ENCODE peak calls at places on chromosomes 5 and 9, in six cellular contexts. D, X, F, P, N and M are unnamed samples.

GRCh38 chr5:56269216-56269927 is 36.2 kb upstream of the ANKRD55 start:
- DNase-seq in D (no peak), X (no peak), F (no peak), P (no peak), N (peak; percentile 46), M (no peak)

GRCh38 chr9:75891277-75892167 is 1.0 kb downstream of the PCSK5 start:
- DNase-seq in D (no peak), X (peak; percentile 34), F (peak; percentile 73), P (peak; percentile 19), N (peak; percentile 26), M (no peak)

GRCh38 chr5:180969406-180969805 is 19.2 kb upstream of the BTNL3 start:
- DNase-seq in D (no peak), X (no peak), F (no peak), P (no peak), N (no peak), M (no peak)

GRCh38 chr9:21993893-21994525 is at the start of gene CDKN2A:
- DNase-seq in D (peak; percentile 46), X (no peak), F (peak; percentile 63), P (peak; percentile 23), N (no peak), M (no peak)

GRCh38 chr5:44389410-44389879 is at the start of gene FGF10:
- DNase-seq in D (no peak), X (peak; percentile 7), F (no peak), P (peak; percentile 4), N (no peak), M (no peak)

GRCh38 chr5:74167206-74167929 is 473.2 kb downstream of the ENC1 start:
- DNase-seq in D (no peak), X (no peak), F (no peak), P (no peak), N (peak; percentile 6), M (no peak)

GRCh38 chr9:122821278-122821952 is 7.0 kb downstream of the PDCL start:
- DNase-seq in D (no peak), X (no peak), F (peak; percentile 44), P (no peak), N (no peak), M (no peak)

GRCh38 chr5:103090791-103091190 is 29.1 kb downstream of the GIN1 start:
- DNase-seq in D (no peak), X (no peak), F (no peak), P (no peak), N (no peak), M (no peak)

GRCh38 chr9:8356406-8356805 is 556.8 kb upstream of the DMAC1 start:
- DNase-seq in D (no peak), X (no peak), F (no peak), P (no peak), N (no peak), M (no peak)

GRCh38 chr5:90434116-90434714 is 24.7 kb upstream of the CETN3 start:
- DNase-seq in D (peak; percentile 33), X (peak; percentile 58), F (peak; percentile 45), P (no peak), N (no peak), M (no peak)

GRCh38 chr9:136021891-136022681 is 60.9 kb upstream of the UBAC1 start:
- DNase-seq in D (no peak), X (no peak), F (no peak), P (no peak), N (no peak), M (no peak)

GRCh38 chr9:91727316-91727861 is 222.6 kb downstream of the ROR2 start:
- DNase-seq in D (no peak), X (no peak), F (no peak), P (no peak), N (peak; percentile 80), M (no peak)

GRCh38 chr5:120678279-120678678 is 214.2 kb downstream of the PRR16 start:
- DNase-seq in D (no peak), X (no peak), F (no peak), P (no peak), N (no peak), M (no peak)

GRCh38 chr9:82673904-82674303 is 389.0 kb downstream of the RASEF start:
- DNase-seq in D (no peak), X (no peak), F (no peak), P (no peak), N (no peak), M (no peak)
- H3K4me3 ChIP-seq in D (no peak overlapping the region), X (no peak overlapping the region), F (no peak overlapping the region), P (no peak overlapping the region), N (no peak overlapping the region), M (no peak overlapping the region)

GRCh38 chr5:43008369-43009158 is 31.6 kb downstream of the ANXA2R start:
- DNase-seq in D (peak; percentile 75), X (peak; percentile 74), F (peak; percentile 95), P (peak; percentile 87), N (peak; percentile 84), M (peak; percentile 37)
- H3K27ac ChIP-seq in D (peak overlapping the region; percentile 92), X (peak overlapping the region; percentile 93), F (peak overlapping the region; percentile 98), P (peak overlapping the region; percentile 94), N (peak overlapping the region; percentile 95), M (peak overlapping the region; percentile 70)

GRCh38 chr9:23819403-23819802 is 6.6 kb downstream of the ELAVL2 start:
- DNase-seq in D (no peak), X (no peak), F (no peak), P (no peak), N (no peak), M (no peak)
- H3K4me3 ChIP-seq in D (no peak overlapping the region), X (no peak overlapping the region), F (no peak overlapping the region), P (no peak overlapping the region), N (no peak overlapping the region), M (no peak overlapping the region)

GRCh38 chr5:119387900-119388618 is 32.2 kb downstream of the TNFAIP8 start:
- DNase-seq in D (no peak), X (no peak), F (no peak), P (no peak), N (no peak), M (no peak)
- H3K27ac ChIP-seq in D (peak overlapping the region; percentile 63), X (no peak overlapping the region), F (no peak overlapping the region), P (no peak overlapping the region), N (no peak overlapping the region), M (peak overlapping the region; percentile 21)

DNA sequence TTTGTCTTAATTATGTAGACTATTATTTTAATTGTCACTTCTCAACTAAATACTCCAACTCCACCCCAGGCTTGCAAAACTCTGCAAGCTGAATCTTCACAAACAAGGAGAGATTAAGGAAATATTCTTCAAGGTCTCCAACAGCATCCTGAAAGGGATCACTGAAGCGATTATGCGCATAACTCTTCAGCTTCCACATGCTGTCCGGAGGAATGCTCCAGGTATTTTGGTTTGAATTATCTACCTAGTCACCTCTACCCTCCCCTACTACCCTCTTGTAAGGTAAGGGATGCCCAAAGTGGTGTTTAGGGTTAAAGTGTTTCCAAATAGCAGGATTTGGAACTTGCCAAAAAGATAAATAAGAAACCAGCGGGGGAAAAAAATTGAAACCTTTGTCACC is 11.7 kb downstream of the PTCH1 start:
- DNase-seq in D (no peak), X (no peak), F (no peak), P (no peak), N (no peak), M (no peak)
- H3K4me3 ChIP-seq in D (peak overlapping the region; percentile 78), X (peak overlapping the region; percentile 20), F (peak overlapping the region; percentile 12), P (peak overlapping the region; percentile 73), N (peak overlapping the region; percentile 84), M (peak overlapping the region; percentile 92)

GRCh38 chr5:61332891-61333350 is 863 bp downstream of the ZSWIM6 start:
- DNase-seq in D (peak; percentile 50), X (peak; percentile 47), F (peak; percentile 54), P (peak; percentile 59), N (peak; percentile 63), M (no peak)
- H3K27ac ChIP-seq in D (peak overlapping the region; percentile 93), X (peak overlapping the region; percentile 81), F (peak overlapping the region; percentile 83), P (peak overlapping the region; percentile 86), N (peak overlapping the region; percentile 86), M (peak overlapping the region; percentile 90)

DNA sequence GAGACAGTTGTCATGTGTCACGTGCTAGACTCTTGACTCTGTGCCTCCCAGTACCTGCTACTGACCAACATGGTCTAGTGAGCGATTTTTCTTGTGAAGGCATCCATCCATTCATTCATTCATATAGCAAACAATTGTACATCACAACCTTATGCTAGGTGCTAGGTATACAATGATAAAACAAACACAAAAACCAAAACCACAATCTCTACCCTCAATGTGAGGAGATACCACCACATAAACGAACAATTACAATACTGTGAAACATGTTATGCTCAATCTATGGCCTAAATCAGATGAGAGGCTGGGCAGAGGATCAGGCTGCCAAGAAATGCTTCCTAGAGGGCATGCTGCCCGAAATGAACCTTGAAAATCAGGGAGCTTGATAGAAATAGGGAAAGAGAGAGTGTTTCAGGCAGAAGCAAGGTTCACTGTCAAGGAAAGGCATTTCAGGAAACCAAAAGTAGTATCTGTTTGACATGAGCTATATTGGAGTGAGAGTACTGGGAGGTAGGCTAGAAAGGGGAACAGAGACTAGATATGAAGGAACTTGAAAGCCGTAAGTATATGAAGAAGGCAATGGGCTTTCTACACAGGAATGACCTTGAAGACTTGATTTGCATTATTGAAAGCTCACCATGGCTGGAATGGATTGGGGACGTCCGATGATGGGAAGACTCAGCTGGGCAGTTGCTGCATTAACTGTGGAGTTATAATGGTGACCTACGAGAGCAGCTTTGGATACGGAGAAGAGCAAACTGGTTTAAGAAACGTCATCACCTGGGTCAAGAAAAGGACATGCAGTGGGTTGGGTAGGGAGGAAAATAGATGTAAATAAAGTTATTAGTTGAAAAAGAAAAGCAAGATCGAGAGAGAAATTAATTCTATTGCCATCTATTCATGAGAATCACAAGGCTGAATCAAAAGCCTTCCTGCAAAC is 90.1 kb downstream of the THBS4 start:
- DNase-seq in D (no peak), X (no peak), F (no peak), P (no peak), N (no peak), M (no peak)
- H3K4me3 ChIP-seq in D (no peak overlapping the region), X (no peak overlapping the region), F (no peak overlapping the region), P (no peak overlapping the region), N (no peak overlapping the region), M (no peak overlapping the region)

DNA sequence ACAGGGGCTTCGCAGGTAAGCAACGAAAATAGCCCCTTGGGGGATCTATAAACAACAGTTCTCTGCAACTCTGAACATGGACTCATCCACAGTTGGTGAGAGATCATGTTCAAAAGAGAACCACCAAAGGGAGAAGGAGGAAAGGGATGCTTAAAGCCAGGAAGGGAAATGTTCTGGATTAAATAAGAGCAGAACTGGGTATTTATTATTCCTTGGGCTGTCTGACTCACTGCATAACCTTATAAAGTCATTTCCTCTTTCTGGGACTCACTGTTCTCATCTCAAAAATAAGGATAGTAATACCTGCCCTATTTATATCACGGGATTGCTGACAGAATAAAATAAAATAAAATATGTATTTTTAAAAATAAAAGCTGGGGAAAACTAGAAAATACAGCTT is 11.2 kb upstream of the MARCHF3 start:
- DNase-seq in D (no peak), X (no peak), F (no peak), P (no peak), N (no peak), M (no peak)
- H3K27ac ChIP-seq in D (peak overlapping the region; percentile 82), X (no peak overlapping the region), F (peak overlapping the region; percentile 91), P (peak overlapping the region; percentile 70), N (no peak overlapping the region), M (peak overlapping the region; percentile 77)